ENCODE peak calls at places on chromosomes 3 and 15, in ten cellular contexts. One of them, this sample, is unnamed.

GRCh38 chr3:64345351-64345750 is 120.1 kb upstream of the PRICKLE2 start:
- DNase-seq in HS-5: no peak
- DNase-seq in GM23248: peak; percentile 95
- DNase-seq in NCI-H748 treated with DMSO at 0.1 percent for 48 hours: no peak
- DNase-seq in GM13976: no peak
- DNase-seq in suprapubic skin: no peak
- DNase-seq in NB4: no peak
- DNase-seq in NCI-H460: no peak
- DNase-seq in nucleus accumbens: no peak
- DNase-seq in neural crest cell: no peak
- DNase-seq in this sample: no peak

GRCh38 chr3:123285931-123286307 is 84.2 kb downstream of the SEC22A start:
- DNase-seq in NCI-H748 treated with DMSO at 0.1 percent for 48 hours: no peak
- DNase-seq in GM23248: no peak
- DNase-seq in nucleus accumbens: no peak
- DNase-seq in GM13976: no peak
- DNase-seq in neural crest cell: no peak
- DNase-seq in HS-5: no peak
- DNase-seq in suprapubic skin: no peak
- DNase-seq in NB4: no peak
- DNase-seq in NCI-H460: no peak
- DNase-seq in this sample: no peak

GRCh38 chr3:170128977-170129431 is 52.5 kb downstream of the PHC3 start:
- DNase-seq in NCI-H460: peak; percentile 13
- DNase-seq in NB4: peak; percentile 77
- DNase-seq in GM13976: peak; percentile 24
- DNase-seq in neural crest cell: no peak
- DNase-seq in NCI-H748 treated with DMSO at 0.1 percent for 48 hours: no peak
- DNase-seq in suprapubic skin: no peak
- DNase-seq in nucleus accumbens: no peak
- DNase-seq in GM23248: peak; percentile 62
- DNase-seq in HS-5: peak; percentile 39
- DNase-seq in this sample: no peak

GRCh38 chr3:126852536-126852935 is 130.4 kb upstream of the PLXNA1 start:
- DNase-seq in neural crest cell: no peak
- DNase-seq in NB4: no peak
- DNase-seq in nucleus accumbens: no peak
- DNase-seq in GM13976: no peak
- DNase-seq in suprapubic skin: peak; percentile 38
- DNase-seq in GM23248: no peak
- DNase-seq in HS-5: no peak
- DNase-seq in NCI-H460: no peak
- DNase-seq in NCI-H748 treated with DMSO at 0.1 percent for 48 hours: no peak
- DNase-seq in this sample: no peak

GRCh38 chr3:32340039-32340438 is 51.6 kb upstream of the CMTM7 start:
- DNase-seq in NCI-H748 treated with DMSO at 0.1 percent for 48 hours: peak; percentile 53
- DNase-seq in NCI-H460: peak; percentile 34
- DNase-seq in HS-5: no peak
- DNase-seq in suprapubic skin: no peak
- DNase-seq in nucleus accumbens: no peak
- DNase-seq in GM23248: peak; percentile 48
- DNase-seq in neural crest cell: peak; percentile 26
- DNase-seq in NB4: peak; percentile 61
- DNase-seq in GM13976: peak; percentile 67
- DNase-seq in this sample: peak; percentile 79

GRCh38 chr3:10753964-10754363 is 62.1 kb upstream of the SLC6A11 start:
- DNase-seq in suprapubic skin: peak; percentile 41
- DNase-seq in HS-5: no peak
- DNase-seq in NCI-H748 treated with DMSO at 0.1 percent for 48 hours: no peak
- DNase-seq in neural crest cell: peak; percentile 74
- DNase-seq in NCI-H460: peak; percentile 14
- DNase-seq in NB4: peak; percentile 48
- DNase-seq in GM13976: peak; percentile 58
- DNase-seq in GM23248: peak; percentile 62
- DNase-seq in nucleus accumbens: no peak
- DNase-seq in this sample: peak; percentile 8

GRCh38 chr3:45123030-45123429 is 23.1 kb downstream of the CDCP1 start:
- DNase-seq in suprapubic skin: no peak
- DNase-seq in NCI-H460: peak; percentile 69
- DNase-seq in nucleus accumbens: no peak
- DNase-seq in NB4: peak; percentile 73
- DNase-seq in NCI-H748 treated with DMSO at 0.1 percent for 48 hours: no peak
- DNase-seq in GM13976: no peak
- DNase-seq in HS-5: peak; percentile 99
- DNase-seq in neural crest cell: no peak
- DNase-seq in GM23248: peak; percentile 95
- DNase-seq in this sample: no peak

GRCh38 chr15:93829115-93829849 is 402.1 kb upstream of the MCTP2 start:
- DNase-seq in GM23248: peak; percentile 85
- DNase-seq in suprapubic skin: no peak
- DNase-seq in neural crest cell: no peak
- DNase-seq in nucleus accumbens: no peak
- DNase-seq in NCI-H460: peak; percentile 25
- DNase-seq in HS-5: no peak
- DNase-seq in NB4: peak; percentile 88
- DNase-seq in NCI-H748 treated with DMSO at 0.1 percent for 48 hours: peak; percentile 40
- DNase-seq in GM13976: no peak
- DNase-seq in this sample: peak; percentile 94

GRCh38 chr3:42032693-42033349 is 58.3 kb upstream of the TRAK1 start:
- DNase-seq in NCI-H748 treated with DMSO at 0.1 percent for 48 hours: no peak
- DNase-seq in suprapubic skin: peak; percentile 88
- DNase-seq in GM13976: no peak
- DNase-seq in GM23248: peak; percentile 97
- DNase-seq in HS-5: peak; percentile 61
- DNase-seq in NCI-H460: no peak
- DNase-seq in NB4: peak; percentile 86
- DNase-seq in nucleus accumbens: no peak
- DNase-seq in neural crest cell: no peak
- DNase-seq in this sample: no peak

GRCh38 chr15:100338971-100339444 is 2.8 kb downstream of the ADAMTS17 start:
- DNase-seq in GM23248: peak; percentile 69
- DNase-seq in neural crest cell: peak; percentile 41
- DNase-seq in nucleus accumbens: no peak
- DNase-seq in suprapubic skin: no peak
- DNase-seq in HS-5: peak; percentile 24
- DNase-seq in GM13976: no peak
- DNase-seq in NCI-H748 treated with DMSO at 0.1 percent for 48 hours: peak; percentile 1
- DNase-seq in NCI-H460: peak; percentile 24
- DNase-seq in NB4: peak; percentile 85
- DNase-seq in this sample: peak; percentile 53

GRCh38 chr15:90619468-90619867 is 89.7 kb downstream of the CRTC3 start:
- DNase-seq in neural crest cell: no peak
- DNase-seq in NB4: peak; percentile 64
- DNase-seq in GM13976: no peak
- DNase-seq in NCI-H748 treated with DMSO at 0.1 percent for 48 hours: no peak
- DNase-seq in nucleus accumbens: no peak
- DNase-seq in suprapubic skin: peak; percentile 3
- DNase-seq in NCI-H460: no peak
- DNase-seq in HS-5: no peak
- DNase-seq in GM23248: no peak
- DNase-seq in this sample: no peak

GRCh38 chr15:49134683-49135341 is 20.6 kb downstream of the COPS2 start:
- DNase-seq in GM13976: no peak
- DNase-seq in NB4: no peak
- DNase-seq in nucleus accumbens: no peak
- DNase-seq in suprapubic skin: no peak
- DNase-seq in neural crest cell: no peak
- DNase-seq in NCI-H460: no peak
- DNase-seq in NCI-H748 treated with DMSO at 0.1 percent for 48 hours: no peak
- DNase-seq in HS-5: no peak
- DNase-seq in GM23248: no peak
- DNase-seq in this sample: no peak

GRCh38 chr3:102230057-102230456 is 204.8 kb upstream of the ZPLD1 start:
- DNase-seq in GM23248: no peak
- DNase-seq in HS-5: no peak
- DNase-seq in GM13976: no peak
- DNase-seq in NB4: peak; percentile 8
- DNase-seq in NCI-H748 treated with DMSO at 0.1 percent for 48 hours: no peak
- DNase-seq in nucleus accumbens: no peak
- DNase-seq in suprapubic skin: no peak
- DNase-seq in neural crest cell: no peak
- DNase-seq in NCI-H460: no peak
- DNase-seq in this sample: no peak

GRCh38 chr3:64023861-64024223 is 548 bp upstream of the PSMD6 start:
- DNase-seq in NCI-H460: no peak
- DNase-seq in neural crest cell: no peak
- DNase-seq in suprapubic skin: no peak
- DNase-seq in HS-5: no peak
- DNase-seq in nucleus accumbens: no peak
- DNase-seq in NCI-H748 treated with DMSO at 0.1 percent for 48 hours: no peak
- DNase-seq in GM13976: no peak
- DNase-seq in GM23248: peak; percentile 21
- DNase-seq in NB4: no peak
- DNase-seq in this sample: no peak

This sample was measured in COLO829.